ENCODE peak calls at places on chromosomes 12 and 14, in six cellular contexts. P is IMR-90, T is heart left ventricle, G is HCT116, U is upper lobe of left lung, O is upper lobe of right lung. L is an unnamed sample. For H3K4me1 and H3K9me3, the result is how much of the 10 kb centered on the place peaks cover.

GRCh38 chr14:68145539-68145938 is 326.0 kb downstream of the RAD51B start:
- DNase-seq in O (no peak), T (no peak), U (no peak), G (no peak), P (peak), L (no peak)

GRCh38 chr12:131621701-131622421 is 89.0 kb upstream of the SFSWAP start:
- DNase-seq in G (no peak), O (no peak), T (no peak), P (no peak), U (no peak), L (no peak)

GRCh38 chr12:49961111-49961922 is at the start of gene AQP5:
- DNase-seq in G (no peak), U (no peak), T (no peak), P (no peak), O (no peak), L (no peak)

GRCh38 chr12:100348657-100349454 is 8.0 kb upstream of the SLC17A8 start:
- DNase-seq in G (peak), U (no peak), P (peak), T (no peak), O (no peak), L (no peak)

GRCh38 chr12:113647048-113647447 is 175.4 kb upstream of the LHX5 start:
- DNase-seq in P (no peak), T (no peak), U (no peak), G (peak), O (no peak), L (no peak)

GRCh38 chr12:10175849-10176641 is 2.8 kb upstream of the TMEM52B start:
- DNase-seq in O (no peak), G (no peak), P (no peak), U (no peak), T (no peak), L (no peak)

GRCh38 chr14:99378782-99379214 is 101.9 kb downstream of the SETD3 start:
- DNase-seq in U (peak), O (no peak), P (peak), T (no peak), G (peak), L (no peak)

GRCh38 chr12:64609543-64610091 is 678 bp upstream of the RASSF3 start:
- DNase-seq in P (peak), U (no peak), O (no peak), T (no peak), G (no peak), L (no peak)

GRCh38 chr12:30858471-30858870 is 68.1 kb upstream of the TSPAN11 start:
- DNase-seq in T (no peak), P (no peak), G (no peak), O (no peak), U (no peak), L (no peak)

GRCh38 chr12:38138225-38139221 is 178.1 kb upstream of the ALG10B start:
- DNase-seq in P (peak), T (no peak), G (peak), U (peak), O (peak), L (peak)

GRCh38 chr14:105165134-105165704 is 3.4 kb downstream of the JAG2 start:
- DNase-seq in P (no peak), O (no peak), U (no peak), G (no peak), T (no peak), L (no peak)

GRCh38 chr12:82740129-82741000 is 53.7 kb downstream of the TMTC2 start:
- DNase-seq in T (no peak), O (no peak), P (peak), U (no peak), G (peak), L (no peak)

GRCh38 chr12:68812553-68813241 is 4.7 kb downstream of the MDM2 start:
- DNase-seq in P (no peak), U (no peak), O (no peak), T (no peak), G (no peak), L (no peak)

GRCh38 chr12:11734781-11735180 is 85.3 kb downstream of the ETV6 start:
- DNase-seq in O (no peak), U (no peak), P (no peak), G (no peak), T (no peak), L (no peak)

GRCh38 chr12:90338365-90338764 is 616.6 kb downstream of the CCER1 start:
- DNase-seq in U (no peak), P (no peak), O (no peak), T (no peak), G (no peak), L (no peak)

GRCh38 chr14:61177279-61178225 is 103.6 kb downstream of the TMEM30B start:
- DNase-seq in P (peak), U (no peak), G (peak), O (no peak), T (no peak), L (no peak)

GRCh38 chr12:115440438-115440837 is 756.5 kb upstream of the TBX3 start:
- DNase-seq in U (peak), O (no peak), P (peak), G (no peak), T (peak), L (peak)

GRCh38 chr12:52428121-52428520 is 6.0 kb downstream of the KRT75 start:
- DNase-seq in U (no peak), P (no peak), O (no peak), T (no peak), G (no peak), L (no peak)

GRCh38 chr14:76495983-76496382 is 120.0 kb downstream of the ESRRB start:
- DNase-seq in T (no peak), G (no peak), U (no peak), P (no peak), O (no peak), L (no peak)

GRCh38 chr12:2083561-2083960 is 30.8 kb downstream of the CACNA1C start:
- DNase-seq in U (no peak), T (no peak), G (no peak), P (no peak), O (no peak), L (no peak)

GRCh38 chr12:54983536-54984102 is 943 bp downstream of the TESPA1 start:
- DNase-seq in P (no peak), U (no peak), O (no peak), G (no peak), T (no peak), L (no peak)

GRCh38 chr14:101183376-101184103 is 280.0 kb upstream of the RTL1 start:
- DNase-seq in G (no peak), T (no peak), U (no peak), P (no peak), O (peak), L (no peak)

GRCh38 chr12:69417231-69417630 is 53.0 kb upstream of the FRS2 start:
- DNase-seq in O (no peak), P (no peak), T (no peak), G (no peak), U (no peak), L (no peak)

GRCh38 chr12:17577405-17577804 is 512.6 kb downstream of the RERGL start:
- DNase-seq in U (no peak), P (no peak), O (no peak), G (no peak), T (no peak), L (no peak)

GRCh38 chr12:10867381-10867780 is 16.7 kb downstream of the PRH1 start:
- DNase-seq in T (no peak), G (no peak), O (no peak), U (no peak), P (no peak), L (no peak)

GRCh38 chr14:42806909-42807315 is 1200.2 kb downstream of the LRFN5 start:
- DNase-seq in O (no peak), G (no peak), P (peak), U (no peak), T (no peak), L (no peak)

GRCh38 chr12:54475542-54475941 is 2.1 kb upstream of the GTSF1 start:
- DNase-seq in O (no peak), T (no peak), U (no peak), P (no peak), G (no peak), L (no peak)

GRCh38 chr12:3304436-3305135 is 186.4 kb upstream of the PRMT8 start:
- DNase-seq in P (peak), U (no peak), T (no peak), G (peak), O (no peak), L (no peak)

GRCh38 chr14:83300454-83301064 is 1766.9 kb upstream of the SEL1L start:
- DNase-seq in T (no peak), O (no peak), G (no peak), U (no peak), P (peak), L (no peak)

GRCh38 chr12:102740157-102741032 is 176.6 kb downstream of the PAH start:
- DNase-seq in G (peak), U (no peak), O (no peak), P (peak), T (no peak), L (no peak)
- TF ChIP-seq CTCF in G (peak), U (no peak), O (no peak), P (peak), T (no peak), L (no peak)

GRCh38 chr12:121801601-121802484 is 2.0 kb upstream of the SETD1B start:
- DNase-seq in G (no peak), T (peak), U (no peak), P (peak), O (no peak), L (no peak)

GRCh38 chr12:121799175-121799841 is 4.5 kb upstream of the SETD1B start:
- DNase-seq in O (peak), G (peak), T (peak), U (peak), P (peak), L (peak)

GRCh38 chr12:121799842-121800693 is 3.7 kb upstream of the SETD1B start:
- DNase-seq in T (peak), G (peak), U (peak), O (peak), P (peak), L (peak)

GRCh38 chr12:121802485-121802842 is 1.3 kb upstream of the SETD1B start:
- DNase-seq in U (no peak), P (no peak), T (no peak), O (no peak), G (no peak), L (no peak)

GRCh38 chr12:121800694-121801600 is 2.9 kb upstream of the SETD1B start:
- DNase-seq in G (no peak), P (peak), O (peak), U (peak), T (peak), L (peak)
- H3K4me1 ChIP-seq in G (under half), P (under half), O (under half), U (under half), T (under half), L (half or more)

DNA sequence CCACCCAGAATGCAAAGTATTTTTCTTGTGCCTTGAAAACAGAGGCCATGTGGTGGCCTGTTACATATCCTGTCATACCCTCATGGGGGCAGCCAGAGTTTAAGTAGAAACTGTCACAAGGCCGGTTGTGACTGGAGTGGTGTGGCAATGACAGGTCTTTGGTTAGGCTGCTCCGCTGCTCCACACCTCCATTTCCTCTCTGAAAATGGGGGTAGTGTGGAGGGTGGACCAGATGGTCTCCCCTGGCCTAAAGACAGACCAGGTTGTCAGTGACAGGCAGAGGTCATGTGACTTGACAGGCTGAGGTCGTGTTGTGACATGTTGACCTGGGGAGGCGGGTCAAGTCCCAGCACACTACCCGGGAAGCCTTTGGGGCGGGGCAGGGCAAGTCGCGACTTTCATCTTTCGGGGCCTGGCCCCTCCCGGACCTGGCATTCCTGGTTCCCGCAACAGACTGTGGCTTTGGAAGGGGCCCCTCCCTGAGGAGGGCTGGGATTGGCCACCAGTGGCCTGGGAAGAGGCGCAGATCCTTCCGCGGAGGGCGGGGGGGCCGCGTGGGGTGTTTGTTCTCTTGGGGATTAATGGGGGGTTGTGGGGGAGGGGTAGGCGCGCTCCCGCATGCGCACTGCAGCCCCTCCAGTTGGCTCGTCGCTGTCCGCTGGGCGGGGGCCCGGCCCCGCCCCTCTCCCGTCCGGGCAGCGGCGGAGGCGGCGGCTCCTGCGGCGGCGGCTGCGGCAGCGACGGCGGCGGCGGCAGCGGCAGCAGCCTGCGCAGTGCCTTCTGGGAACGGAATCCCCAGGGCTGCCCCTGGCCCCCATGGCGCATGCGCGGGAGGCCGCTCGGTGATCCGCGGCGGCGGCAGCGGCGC is at the start of gene MBD6:
- DNase-seq in U (peak), O (peak), G (peak), P (peak), T (peak), L (peak)
- H3K9me3 ChIP-seq in U (under half), O (under half), G (under half), P (under half), T (under half), L (under half)

GRCh38 chr12:14185441-14186192 is 179.9 kb upstream of the ATF7IP start:
- DNase-seq in O (no peak), U (no peak), G (peak), T (no peak), P (peak), L (peak)
- TF ChIP-seq CTCF in O (peak), U (peak), G (peak), T (peak), P (peak), L (peak)

DNA sequence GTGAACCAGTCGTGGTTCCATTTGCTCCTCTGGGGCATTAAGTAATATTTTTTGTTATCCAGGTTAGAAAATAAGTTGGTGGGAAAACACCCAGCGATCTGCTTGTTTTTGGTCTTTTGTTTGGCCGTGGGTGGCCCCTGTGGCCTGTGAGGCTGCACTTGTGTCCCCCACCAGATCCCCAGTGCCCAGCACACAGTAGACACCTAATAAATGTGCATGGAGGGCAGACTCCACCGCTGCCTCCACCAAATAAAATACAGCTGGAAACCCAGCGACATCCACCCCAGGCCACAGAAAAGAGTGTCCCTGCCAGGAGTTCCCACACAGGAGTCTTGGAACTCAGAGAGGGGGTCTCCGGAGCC is 8.3 kb upstream of the PPP1R13B start:
- DNase-seq in T (no peak), P (no peak), U (no peak), O (no peak), G (no peak), L (no peak)
- H3K4me1 ChIP-seq in T (under half), P (under half), U (under half), O (under half), G (under half), L (under half)

DNA sequence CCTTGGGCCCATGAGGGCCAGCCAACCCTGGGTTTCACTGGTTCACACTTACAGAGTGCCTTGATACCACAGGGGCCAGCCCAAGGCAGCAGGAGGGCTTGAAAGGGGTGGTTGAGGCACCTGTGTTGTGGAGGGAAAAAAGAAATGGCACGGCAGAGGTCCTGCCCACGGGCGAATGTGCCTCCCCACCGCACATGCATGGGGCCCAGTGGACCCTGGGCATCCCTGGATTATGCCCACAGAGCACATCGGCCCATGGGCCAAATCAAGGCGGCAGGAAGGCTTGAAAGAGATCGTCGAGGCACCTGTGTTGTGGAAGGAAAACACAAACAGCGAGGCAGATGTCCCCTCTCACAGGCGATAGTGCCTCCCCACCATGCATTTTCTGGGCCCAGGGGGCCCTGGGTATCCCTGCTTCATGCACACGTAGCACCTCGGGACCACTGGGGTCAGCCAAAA is 378.2 kb downstream of the ALG10 start:
- DNase-seq in U (peak), O (no peak), T (peak), G (no peak), P (no peak), L (no peak)
- H3K9me3 ChIP-seq in U (half or more), O (under half), T (under half), G (under half), P (half or more), L (under half)

GRCh38 chr12:6201199-6201608 is 1.0 kb downstream of the CD9 start:
- DNase-seq in G (no peak), P (no peak), O (peak), U (peak), T (no peak), L (peak)
- TF ChIP-seq CTCF in G (no peak), P (no peak), O (no peak), U (no peak), T (no peak), L (no peak)

GRCh38 chr12:25838007-25838406 is 120.5 kb upstream of the RASSF8 start:
- DNase-seq in U (no peak), O (no peak), P (no peak), G (no peak), T (no peak), L (no peak)

GRCh38 chr12:25833657-25834056 is 124.8 kb upstream of the RASSF8 start:
- DNase-seq in O (no peak), P (peak), U (no peak), T (no peak), G (no peak), L (no peak)

GRCh38 chr12:25830456-25830855 is 128.0 kb upstream of the RASSF8 start:
- DNase-seq in O (no peak), P (no peak), G (no peak), U (no peak), T (no peak), L (no peak)

GRCh38 chr12:25839470-25839869 is 119.0 kb upstream of the RASSF8 start:
- DNase-seq in G (no peak), O (no peak), T (no peak), U (no peak), P (peak), L (no peak)

GRCh38 chr12:25835385-25835784 is 123.1 kb upstream of the RASSF8 start:
- DNase-seq in T (no peak), U (no peak), P (no peak), G (no peak), O (no peak), L (no peak)
- H3K4me1 ChIP-seq in T (under half), U (under half), P (under half), G (under half), O (under half), L (under half)

GRCh38 chr12:32021346-32021773 is 62.1 kb downstream of the RESF1 start:
- DNase-seq in T (no peak), P (no peak), U (no peak), G (no peak), O (no peak), L (no peak)
- H3K9me3 ChIP-seq in T (under half), P (under half), U (under half), G (under half), O (under half), L (under half)

DNA sequence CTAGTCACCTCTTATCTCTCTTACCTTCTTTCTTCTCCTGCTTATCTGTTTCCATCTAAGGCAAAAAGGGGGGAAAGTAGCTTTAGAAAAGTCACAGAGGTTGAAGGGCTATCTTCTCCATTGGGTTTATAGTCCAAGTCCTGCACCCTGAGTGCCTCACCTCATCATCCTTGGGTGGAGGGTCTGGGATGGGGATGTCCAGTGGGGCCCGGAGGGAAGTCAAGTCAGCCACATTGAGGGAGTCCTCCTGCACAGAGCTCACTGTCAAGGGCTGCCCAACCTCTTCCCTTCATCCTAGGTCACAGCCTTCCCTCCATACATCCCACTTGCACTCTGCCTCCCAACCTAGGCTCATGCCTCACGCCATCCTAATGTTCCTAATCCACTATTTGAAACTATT is 1.2 kb downstream of the PSME2 start:
- DNase-seq in G (no peak), T (peak), P (no peak), O (no peak), U (no peak), L (no peak)
- TF ChIP-seq CTCF in G (no peak), T (no peak), P (no peak), O (no peak), U (no peak), L (no peak)

L was measured in adrenal gland.